ENCODE peak calls at places on chromosomes 13 and 19, in eight cellular contexts. R is HL-60, V is fibroblast of pulmonary artery, G is mammary epithelial cell, Q is cardiac fibroblast, P is heart right ventricle, E is Calu3, Y is lower leg skin. A is an unnamed sample.

GRCh38 chr13:59477011-59477410 is 686.7 kb downstream of the DIAPH3 start:
- DNase-seq in P (no peak), V (no peak), G (no peak), R (no peak), Q (peak), Y (no peak), E (no peak), A (peak)

GRCh38 chr13:48949566-48950506 is 25.9 kb upstream of the FNDC3A start:
- DNase-seq in V (no peak), Q (no peak), P (no peak), E (no peak), R (no peak), G (no peak), Y (no peak), A (no peak)

GRCh38 chr13:43815204-43815603 is 28.4 kb upstream of the ENOX1 start:
- DNase-seq in Y (no peak), V (peak), R (no peak), G (peak), P (no peak), E (no peak), Q (peak), A (no peak)

GRCh38 chr13:67643656-67644055 is 413.5 kb upstream of the PCDH9 start:
- DNase-seq in E (no peak), V (no peak), P (no peak), Y (no peak), R (peak), G (no peak), Q (no peak), A (no peak)

GRCh38 chr13:60838581-60838980 is 441.6 kb downstream of the TDRD3 start:
- DNase-seq in E (no peak), G (no peak), Y (no peak), V (no peak), R (peak), P (no peak), Q (no peak), A (no peak)

GRCh38 chr13:112747256-112747655 is 57.4 kb downstream of the ATP11A start:
- DNase-seq in E (no peak), V (no peak), R (no peak), Q (no peak), G (no peak), Y (no peak), P (no peak), A (no peak)

GRCh38 chr19:16541526-16542044 is 652 bp downstream of the CHERP start:
- DNase-seq in P (no peak), V (peak), R (peak), E (peak), Y (no peak), Q (peak), G (peak), A (peak)

GRCh38 chr19:15859187-15859586 is 38.7 kb downstream of the CYP4F2 start:
- DNase-seq in Q (no peak), G (no peak), Y (no peak), V (no peak), E (no peak), P (no peak), R (no peak), A (no peak)

GRCh38 chr13:83877901-83878300 is 4.4 kb downstream of the SLITRK1 start:
- DNase-seq in V (no peak), P (no peak), Q (no peak), G (no peak), Y (no peak), R (no peak), E (no peak), A (no peak)

GRCh38 chr19:49570997-49571676 is 9.2 kb downstream of the NOSIP start:
- DNase-seq in Q (no peak), P (no peak), E (no peak), R (peak), G (no peak), V (no peak), Y (no peak), A (no peak)

GRCh38 chr13:60211548-60211947 is 47.8 kb upstream of the DIAPH3 start:
- DNase-seq in V (no peak), G (no peak), Y (no peak), P (no peak), Q (no peak), R (no peak), E (no peak), A (no peak)

GRCh38 chr13:48849515-48849914 is 126.2 kb upstream of the FNDC3A start:
- DNase-seq in Y (no peak), G (no peak), V (no peak), Q (no peak), R (no peak), P (no peak), E (no peak), A (no peak)

GRCh38 chr19:49931293-49932040 is 2.2 kb upstream of the NUP62 start:
- DNase-seq in G (no peak), R (no peak), Y (no peak), V (no peak), E (no peak), Q (no peak), P (no peak), A (no peak)

GRCh38 chr13:74338341-74338740 is 204.1 kb upstream of the KLF12 start:
- DNase-seq in Y (no peak), V (no peak), G (no peak), R (no peak), P (no peak), E (no peak), Q (no peak), A (no peak)

GRCh38 chr13:110902370-110902769 is 12.5 kb downstream of the ANKRD10 start:
- DNase-seq in G (no peak), Y (no peak), V (no peak), P (no peak), E (no peak), Q (no peak), R (no peak), A (no peak)

GRCh38 chr19:18225702-18226468 is at the start of gene PDE4C:
- DNase-seq in Q (peak), E (no peak), P (peak), G (no peak), V (no peak), R (no peak), Y (no peak), A (no peak)

GRCh38 chr13:112434032-112434431 is 57.9 kb downstream of the SPACA7 start:
- DNase-seq in Y (no peak), P (no peak), R (peak), V (no peak), G (no peak), E (no peak), Q (no peak), A (no peak)

GRCh38 chr19:14555918-14556661 is 15.8 kb downstream of the NDUFB7 start:
- DNase-seq in Q (peak), E (no peak), R (no peak), V (no peak), Y (no peak), P (no peak), G (peak), A (peak)

GRCh38 chr19:17088552-17088951 is 13.0 kb downstream of the MYO9B start:
- DNase-seq in Y (no peak), E (no peak), R (no peak), G (no peak), Q (no peak), P (no peak), V (no peak), A (no peak)

GRCh38 chr13:77026783-77027621 is at the start of gene FBXL3:
- DNase-seq in R (peak), Y (peak), V (peak), G (peak), P (peak), E (peak), Q (peak), A (peak)

GRCh38 chr13:42363941-42364612 is 92.1 kb downstream of the AKAP11 start:
- DNase-seq in P (no peak), Y (no peak), R (no peak), V (peak), E (no peak), Q (peak), G (peak), A (peak)

GRCh38 chr13:84609716-84610115 is 727.4 kb upstream of the SLITRK1 start:
- DNase-seq in G (peak), P (no peak), R (no peak), Q (peak), E (no peak), V (peak), Y (no peak), A (peak)

GRCh38 chr13:109204252-109204651 is 574.8 kb downstream of the MYO16 start:
- DNase-seq in P (no peak), Q (peak), E (no peak), R (no peak), G (no peak), V (no peak), Y (no peak), A (no peak)

GRCh38 chr13:108000998-108001397 is 214.3 kb downstream of the LIG4 start:
- DNase-seq in R (no peak), P (no peak), E (no peak), G (no peak), Y (no peak), V (no peak), Q (no peak), A (no peak)

GRCh38 chr19:4539697-4540581 is at the start of gene LRG1:
- DNase-seq in P (no peak), G (no peak), Y (peak), R (peak), Q (peak), E (peak), V (peak), A (peak)

GRCh38 chr19:4536798-4537197 is 1.8 kb upstream of the PLIN5 start:
- DNase-seq in P (no peak), G (no peak), R (no peak), V (no peak), E (no peak), Q (no peak), Y (no peak), A (no peak)

GRCh38 chr19:4539169-4539696 is 603 bp downstream of the LRG1 start:
- DNase-seq in E (no peak), P (no peak), Q (no peak), R (no peak), G (no peak), Y (no peak), V (no peak), A (no peak)

GRCh38 chr19:4538601-4538954 is 1.3 kb downstream of the LRG1 start:
- DNase-seq in E (no peak), V (no peak), G (no peak), Y (no peak), P (no peak), Q (no peak), R (no peak), A (no peak)

DNA sequence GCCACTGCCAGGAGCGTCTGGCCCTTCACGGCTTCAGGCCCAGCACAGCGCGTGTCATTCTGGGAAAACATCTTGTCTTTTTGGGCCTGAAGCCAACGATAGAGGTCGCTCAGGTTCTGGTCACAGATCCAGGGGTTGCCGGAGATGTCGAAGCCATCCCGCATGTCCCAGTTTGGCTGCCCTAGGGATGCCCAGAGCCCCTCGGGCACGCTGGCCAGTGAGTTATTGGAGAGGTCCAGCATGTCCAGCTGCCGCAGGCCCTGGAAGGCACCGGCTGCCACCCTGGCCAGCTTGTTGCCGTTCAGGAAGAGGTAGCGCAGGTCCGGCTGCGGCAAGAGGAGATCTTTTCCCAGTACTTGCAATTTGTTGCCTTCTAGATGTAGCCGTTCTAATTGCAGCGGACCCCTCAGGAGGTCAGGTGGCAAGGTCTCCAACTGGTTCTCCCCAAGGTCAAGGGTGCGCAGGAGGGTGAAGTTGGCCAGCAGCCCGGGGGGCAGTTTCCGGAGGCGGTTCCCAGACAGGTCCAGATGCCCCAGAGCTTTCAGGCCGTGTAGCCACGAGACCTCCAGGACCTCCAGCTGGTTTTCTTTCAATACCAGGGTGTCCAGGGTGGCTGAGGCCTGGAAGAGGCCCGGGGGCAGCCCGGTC is 1.8 kb downstream of the LRG1 start:
- DNase-seq in P (no peak), E (no peak), R (no peak), G (no peak), Y (no peak), V (no peak), Q (no peak), A (no peak)
- TF ChIP-seq CTCF in P (no peak), E (no peak), R (no peak), G (no peak), Y (no peak), V (no peak), Q (no peak), A (no peak)

GRCh38 chr19:1054102-1055027 is 12.6 kb upstream of the ARHGAP45 start:
- DNase-seq in E (no peak), Y (no peak), V (no peak), Q (no peak), P (no peak), G (no peak), R (no peak), A (no peak)

GRCh38 chr19:1055886-1056620 is 10.9 kb upstream of the ARHGAP45 start:
- DNase-seq in E (no peak), R (no peak), Q (no peak), G (no peak), V (no peak), Y (no peak), P (no peak), A (no peak)

GRCh38 chr19:1058112-1058511 is 8.9 kb upstream of the ARHGAP45 start:
- DNase-seq in Y (no peak), Q (no peak), R (no peak), P (no peak), V (no peak), G (no peak), E (no peak), A (no peak)

GRCh38 chr19:1055028-1055425 is 11.9 kb upstream of the ARHGAP45 start:
- DNase-seq in Y (no peak), V (no peak), G (no peak), R (no peak), E (no peak), Q (no peak), P (no peak), A (no peak)

GRCh38 chr19:1057185-1057857 is 9.6 kb upstream of the ARHGAP45 start:
- DNase-seq in P (no peak), R (peak), Y (no peak), G (peak), V (peak), E (peak), Q (peak), A (peak)
- TF ChIP-seq CTCF in P (peak), R (peak), Y (no peak), G (no peak), V (no peak), E (no peak), Q (no peak), A (peak)

GRCh38 chr13:38641164-38641948 is 45.5 kb upstream of the FREM2 start:
- DNase-seq in R (no peak), V (peak), G (no peak), P (no peak), Y (no peak), Q (peak), E (no peak), A (peak)
- TF ChIP-seq CTCF in R (no peak), V (peak), G (peak), P (no peak), Y (no peak), Q (peak), E (no peak), A (peak)

GRCh38 chr19:2253106-2254051 is 2.8 kb downstream of the JSRP1 start:
- DNase-seq in P (no peak), E (no peak), Q (no peak), G (no peak), Y (no peak), V (no peak), R (peak), A (no peak)
- TF ChIP-seq CTCF in P (peak), E (no peak), Q (no peak), G (no peak), Y (no peak), V (peak), R (no peak), A (no peak)

GRCh38 chr13:100470841-100471505 is 117.6 kb downstream of the GGACT start:
- DNase-seq in E (no peak), P (no peak), Y (no peak), V (no peak), Q (no peak), R (no peak), G (no peak), A (no peak)

GRCh38 chr13:100473493-100474044 is 115.0 kb downstream of the GGACT start:
- DNase-seq in Y (no peak), G (no peak), P (no peak), Q (no peak), R (no peak), E (no peak), V (no peak), A (no peak)

GRCh38 chr13:100478107-100478809 is 110.3 kb downstream of the GGACT start:
- DNase-seq in R (no peak), P (no peak), Q (no peak), Y (no peak), G (no peak), E (no peak), V (no peak), A (no peak)

GRCh38 chr13:100473087-100473486 is 115.5 kb downstream of the GGACT start:
- DNase-seq in G (no peak), Y (no peak), V (no peak), R (no peak), Q (no peak), E (no peak), P (no peak), A (no peak)
- TF ChIP-seq CTCF in G (no peak), Y (no peak), V (no peak), R (no peak), Q (no peak), E (no peak), P (no peak), A (no peak)

GRCh38 chr19:45854167-45854778 is 8.7 kb downstream of the SYMPK start:
- DNase-seq in G (no peak), Q (no peak), Y (no peak), V (no peak), R (no peak), P (no peak), E (no peak), A (no peak)

GRCh38 chr19:45852941-45853340 is 10.0 kb downstream of the SYMPK start:
- DNase-seq in G (no peak), R (no peak), P (no peak), Y (no peak), V (no peak), Q (no peak), E (no peak), A (peak)

GRCh38 chr19:45847661-45848060 is 15.3 kb downstream of the SYMPK start:
- DNase-seq in Q (no peak), R (no peak), V (no peak), E (no peak), P (no peak), G (no peak), Y (no peak), A (no peak)

GRCh38 chr19:45852145-45852750 is 10.7 kb downstream of the SYMPK start:
- DNase-seq in Q (peak), V (no peak), E (no peak), R (no peak), Y (no peak), G (no peak), P (no peak), A (peak)

DNA sequence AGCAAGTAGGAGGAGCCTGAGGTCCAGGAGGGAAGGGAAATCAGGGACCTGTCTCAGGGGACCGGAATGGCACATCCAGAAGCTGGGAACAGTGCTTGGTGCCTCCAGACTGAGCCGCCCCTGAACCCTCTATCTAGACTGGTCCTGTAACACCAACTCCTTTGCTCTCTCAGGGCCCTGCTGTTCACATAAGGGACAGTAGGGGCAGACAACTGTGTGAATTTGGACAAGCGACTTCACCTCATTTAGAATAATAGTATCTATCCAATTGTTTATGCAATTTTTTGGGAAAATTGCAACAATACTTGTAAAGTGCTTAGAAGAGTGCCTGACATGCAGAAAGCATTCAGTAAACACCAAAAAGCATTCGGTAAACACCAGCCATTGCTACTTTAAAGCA is 14.0 kb downstream of the SYMPK start:
- DNase-seq in E (no peak), V (peak), P (no peak), Q (peak), G (no peak), Y (no peak), R (no peak), A (no peak)
- TF ChIP-seq CTCF in E (no peak), V (peak), P (no peak), Q (peak), G (peak), Y (no peak), R (no peak), A (no peak)

GRCh38 chr19:13241321-13242104 is 91.3 kb downstream of the IER2 start:
- DNase-seq in Y (no peak), V (no peak), G (peak), E (peak), R (no peak), Q (no peak), P (no peak), A (no peak)
- TF ChIP-seq CTCF in Y (no peak), V (no peak), G (no peak), E (no peak), R (peak), Q (no peak), P (no peak), A (no peak)

GRCh38 chr13:28040977-28041376 is 52.5 kb upstream of the URAD start:
- DNase-seq in E (no peak), P (no peak), R (peak), V (peak), Q (no peak), Y (no peak), G (no peak), A (no peak)
- TF ChIP-seq CTCF in E (no peak), P (no peak), R (no peak), V (no peak), Q (no peak), Y (no peak), G (no peak), A (no peak)

GRCh38 chr19:38849746-38850230 is at the start of gene HNRNPL:
- DNase-seq in R (no peak), Y (no peak), P (peak), G (no peak), E (no peak), V (no peak), Q (no peak), A (no peak)
- TF ChIP-seq CTCF in R (no peak), Y (no peak), P (peak), G (peak), E (peak), V (peak), Q (peak), A (no peak)